ENCODE peak calls at places on chromosome 2, in five cellular contexts. One of them, this sample, is unnamed. For H3K4me1, the result is how much of the 10 kb centered on the place peaks cover.

GRCh38 chr2:240922234-240922981 is 16.3 kb downstream of the CROCC2 start:
- DNase-seq in sigmoid colon: peak
- DNase-seq in left lung: peak
- DNase-seq in HepG2: no peak
- DNase-seq in right lobe of liver: peak
- DNase-seq in this sample: no peak

GRCh38 chr2:109507217-109507616 is 106.5 kb downstream of the SEPTIN10 start:
- DNase-seq in sigmoid colon: no peak
- DNase-seq in left lung: no peak
- DNase-seq in HepG2: no peak
- DNase-seq in right lobe of liver: no peak
- DNase-seq in this sample: no peak

GRCh38 chr2:120499784-120500495 is 154.0 kb downstream of the INHBB start:
- DNase-seq in sigmoid colon: no peak
- DNase-seq in left lung: no peak
- DNase-seq in HepG2: peak
- DNase-seq in right lobe of liver: peak
- DNase-seq in this sample: no peak

GRCh38 chr2:222256250-222256649 is 42.5 kb downstream of the PAX3 start:
- DNase-seq in sigmoid colon: no peak
- DNase-seq in left lung: no peak
- DNase-seq in HepG2: no peak
- DNase-seq in right lobe of liver: no peak
- DNase-seq in this sample: no peak

GRCh38 chr2:73985318-73986084 is 791 bp downstream of the TET3 start:
- DNase-seq in sigmoid colon: peak
- DNase-seq in left lung: peak
- DNase-seq in HepG2: peak
- DNase-seq in right lobe of liver: peak
- DNase-seq in this sample: peak

GRCh38 chr2:199433204-199433832 is 24.4 kb downstream of the SATB2 start:
- DNase-seq in sigmoid colon: no peak
- DNase-seq in left lung: no peak
- DNase-seq in HepG2: no peak
- DNase-seq in right lobe of liver: no peak
- DNase-seq in this sample: no peak

GRCh38 chr2:196170202-196170680 is 1.1 kb downstream of the STK17B start:
- DNase-seq in sigmoid colon: no peak
- DNase-seq in left lung: peak
- DNase-seq in HepG2: peak
- DNase-seq in right lobe of liver: no peak
- DNase-seq in this sample: peak

GRCh38 chr2:44801289-44801675 is 140.2 kb upstream of the SIX3 start:
- DNase-seq in sigmoid colon: no peak
- DNase-seq in left lung: no peak
- DNase-seq in HepG2: no peak
- DNase-seq in right lobe of liver: no peak
- DNase-seq in this sample: no peak

GRCh38 chr2:46719499-46719898 is 196.1 kb downstream of the MCFD2 start:
- DNase-seq in sigmoid colon: no peak
- DNase-seq in left lung: no peak
- DNase-seq in HepG2: no peak
- DNase-seq in right lobe of liver: no peak
- DNase-seq in this sample: no peak

GRCh38 chr2:3041246-3041645 is 336.4 kb downstream of the EIPR1 start:
- DNase-seq in sigmoid colon: no peak
- DNase-seq in left lung: no peak
- DNase-seq in HepG2: no peak
- DNase-seq in right lobe of liver: peak
- DNase-seq in this sample: no peak

GRCh38 chr2:30527859-30528258 is 80.8 kb downstream of the LCLAT1 start:
- DNase-seq in sigmoid colon: no peak
- DNase-seq in left lung: no peak
- DNase-seq in HepG2: no peak
- DNase-seq in right lobe of liver: no peak
- DNase-seq in this sample: no peak

GRCh38 chr2:220962556-220962955 is 609.5 kb downstream of the EPHA4 start:
- DNase-seq in sigmoid colon: no peak
- DNase-seq in left lung: no peak
- DNase-seq in HepG2: no peak
- DNase-seq in right lobe of liver: no peak
- DNase-seq in this sample: no peak

GRCh38 chr2:233350708-233351107 is 3.6 kb upstream of the DGKD start:
- DNase-seq in sigmoid colon: no peak
- DNase-seq in left lung: peak
- DNase-seq in HepG2: peak
- DNase-seq in right lobe of liver: no peak
- DNase-seq in this sample: peak

GRCh38 chr2:154402138-154402714 is 296.3 kb upstream of the KCNJ3 start:
- DNase-seq in sigmoid colon: no peak
- DNase-seq in left lung: no peak
- DNase-seq in HepG2: peak
- DNase-seq in right lobe of liver: no peak
- DNase-seq in this sample: peak

GRCh38 chr2:126723281-126723815 is 67.4 kb downstream of the GYPC start:
- DNase-seq in sigmoid colon: no peak
- DNase-seq in left lung: no peak
- DNase-seq in HepG2: no peak
- DNase-seq in right lobe of liver: no peak
- DNase-seq in this sample: no peak

GRCh38 chr2:167258712-167259111 is 370.4 kb downstream of the XIRP2 start:
- DNase-seq in sigmoid colon: no peak
- DNase-seq in left lung: no peak
- DNase-seq in HepG2: no peak
- DNase-seq in right lobe of liver: no peak
- DNase-seq in this sample: no peak

DNA sequence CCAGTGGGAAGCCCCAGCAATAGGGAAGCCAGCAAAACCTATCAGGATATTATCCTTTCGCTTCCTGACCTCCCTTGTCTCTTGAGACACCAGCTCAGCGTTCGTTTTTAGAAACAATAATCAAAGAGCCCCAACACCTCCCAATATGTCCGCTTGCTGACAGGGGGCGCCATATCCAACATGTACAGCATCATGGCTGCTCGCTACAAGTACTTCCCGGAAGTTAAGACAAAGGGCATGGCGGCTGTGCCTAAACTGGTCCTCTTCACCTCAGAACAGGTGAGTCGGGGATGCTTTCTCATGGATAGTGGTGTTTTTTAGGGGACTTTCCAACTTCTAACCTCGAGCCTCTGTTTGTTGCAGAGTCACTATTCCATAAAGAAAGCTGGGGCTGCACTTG is 28.7 kb downstream of the GAD1 start:
- DNase-seq in sigmoid colon: no peak
- DNase-seq in left lung: no peak
- DNase-seq in HepG2: no peak
- DNase-seq in right lobe of liver: no peak
- DNase-seq in this sample: no peak
- H3K4me1 ChIP-seq in sigmoid colon: under half
- H3K4me1 ChIP-seq in left lung: under half
- H3K4me1 ChIP-seq in HepG2: under half
- H3K4me1 ChIP-seq in right lobe of liver: under half
- H3K4me1 ChIP-seq in this sample: under half

DNA sequence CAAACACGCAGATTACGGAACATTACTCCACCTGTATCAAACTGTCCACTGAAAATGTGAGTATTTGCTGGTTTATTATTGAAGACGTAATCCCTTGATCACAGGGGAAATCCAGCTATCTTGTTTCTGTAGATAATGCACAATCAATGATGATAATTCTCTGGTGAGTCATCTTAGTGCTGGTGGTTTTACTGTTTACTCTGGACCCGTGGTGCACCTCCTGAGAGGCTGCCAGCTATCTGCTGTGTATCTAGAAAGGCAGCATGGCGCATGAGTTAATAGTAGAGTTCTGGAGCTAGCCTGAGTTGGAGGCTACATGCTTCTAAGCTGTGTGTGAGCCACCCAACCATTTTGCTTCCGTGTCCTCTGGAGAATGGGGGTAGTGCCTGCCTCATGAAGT is 6.5 kb downstream of the NCAPH start:
- DNase-seq in sigmoid colon: no peak
- DNase-seq in left lung: no peak
- DNase-seq in HepG2: peak
- DNase-seq in right lobe of liver: no peak
- DNase-seq in this sample: peak
- H3K27ac ChIP-seq in sigmoid colon: no peak
- H3K27ac ChIP-seq in left lung: no peak
- H3K27ac ChIP-seq in HepG2: no peak
- H3K27ac ChIP-seq in right lobe of liver: no peak
- H3K27ac ChIP-seq in this sample: peak

GRCh38 chr2:25305809-25306208 is 35.9 kb downstream of the DNMT3A start:
- DNase-seq in sigmoid colon: no peak
- DNase-seq in left lung: no peak
- DNase-seq in HepG2: no peak
- DNase-seq in right lobe of liver: no peak
- DNase-seq in this sample: no peak
- H3K4me1 ChIP-seq in sigmoid colon: half or more
- H3K4me1 ChIP-seq in left lung: under half
- H3K4me1 ChIP-seq in HepG2: under half
- H3K4me1 ChIP-seq in right lobe of liver: under half
- H3K4me1 ChIP-seq in this sample: under half

DNA sequence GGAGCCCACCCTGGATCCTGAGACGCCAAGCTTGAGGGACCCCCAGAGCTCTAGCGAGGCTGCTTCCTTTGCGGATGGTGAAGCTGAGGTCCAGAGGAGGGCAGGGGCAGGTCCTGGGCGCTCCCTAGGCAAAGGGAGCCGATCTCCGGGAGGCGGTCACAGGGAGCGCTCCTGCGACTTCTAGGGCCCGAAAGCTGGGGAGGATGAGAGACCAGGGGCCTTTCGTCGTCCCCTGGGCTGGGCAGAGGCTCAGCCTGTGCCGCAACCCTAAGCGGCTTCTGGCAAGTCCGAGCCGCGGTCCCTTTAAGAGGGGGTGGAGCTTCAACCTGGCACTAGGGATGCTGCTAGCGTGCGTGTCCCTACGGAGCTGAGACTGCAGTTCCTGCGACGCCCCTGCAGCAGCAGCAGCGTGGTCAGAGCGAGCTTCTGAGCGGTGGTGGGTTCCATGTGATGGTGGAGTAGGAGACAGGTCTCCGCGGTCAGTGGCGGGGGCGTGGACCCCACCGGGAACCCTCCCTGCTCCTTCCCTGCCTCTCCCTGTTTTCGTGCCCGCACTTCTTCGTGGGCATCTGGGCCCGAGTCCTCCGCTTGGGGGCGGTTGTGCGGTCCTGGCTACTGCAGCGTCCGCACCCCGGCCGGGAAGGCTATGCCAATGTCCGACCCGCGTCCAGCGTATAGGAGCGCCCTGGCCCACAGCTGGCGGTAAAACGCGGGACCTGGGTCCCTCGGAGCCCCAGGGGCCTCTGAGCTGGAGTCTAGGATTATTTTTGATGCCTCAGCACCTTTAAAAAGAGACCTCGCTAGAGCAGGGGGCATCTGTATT is 154.6 kb downstream of the CCDC74A start:
- DNase-seq in sigmoid colon: peak
- DNase-seq in left lung: peak
- DNase-seq in HepG2: peak
- DNase-seq in right lobe of liver: peak
- DNase-seq in this sample: peak
- H3K27ac ChIP-seq in sigmoid colon: peak
- H3K27ac ChIP-seq in left lung: peak
- H3K27ac ChIP-seq in HepG2: peak
- H3K27ac ChIP-seq in right lobe of liver: peak
- H3K27ac ChIP-seq in this sample: peak